ENCODE peak calls at places on chromosome 4, in ten cellular contexts. J, K, M, E, B, Z, F, N, Q and Y are unnamed samples.

GRCh38 chr4:48602763-48603162 is 112.7 kb downstream of the ZAR1 start:
- DNase-seq in M (peak; percentile 31), B (no peak), F (no peak), J (no peak), Q (no peak), E (no peak), N (no peak), Z (no peak), K (no peak), Y (no peak)

GRCh38 chr4:56227301-56227835 is 159.9 kb downstream of the AASDH start:
- DNase-seq in B (no peak), F (no peak), N (no peak), Q (no peak), M (no peak), J (no peak), E (no peak), K (no peak), Z (no peak), Y (no peak)

GRCh38 chr4:148373093-148373492 is 69.1 kb downstream of the NR3C2 start:
- DNase-seq in Q (no peak), K (no peak), N (no peak), M (no peak), F (no peak), B (no peak), Z (no peak), J (no peak), E (no peak), Y (no peak)

GRCh38 chr4:69038582-69038981 is 57.7 kb upstream of the UGT2B7 start:
- DNase-seq in Z (no peak), B (no peak), Q (no peak), E (no peak), J (no peak), M (no peak), N (no peak), F (no peak), K (no peak), Y (no peak)

GRCh38 chr4:188295899-188296298 is 156.7 kb downstream of the TRIML1 start:
- DNase-seq in J (no peak), B (no peak), M (no peak), Z (no peak), E (no peak), Q (no peak), K (no peak), N (no peak), F (no peak), Y (no peak)

GRCh38 chr4:43271946-43272345 is 379.4 kb downstream of the GRXCR1 start:
- DNase-seq in N (no peak), B (no peak), K (no peak), M (no peak), Z (no peak), Q (no peak), E (no peak), J (no peak), F (no peak), Y (no peak)

GRCh38 chr4:83252782-83253405 is 31.7 kb downstream of the COQ2 start:
- DNase-seq in Q (no peak), M (peak; percentile 13), K (peak; percentile 51), J (peak; percentile 72), B (peak; percentile 78), Z (peak; percentile 80), N (peak; percentile 33), E (peak; percentile 81), F (peak; percentile 83), Y (peak; percentile 25)

GRCh38 chr4:123898941-123899666 is 502.5 kb downstream of the SPRY1 start:
- DNase-seq in N (no peak), E (no peak), M (no peak), F (no peak), B (no peak), J (no peak), K (no peak), Q (no peak), Z (no peak), Y (no peak)

GRCh38 chr4:103372002-103372558 is 173.9 kb upstream of the CENPE start:
- DNase-seq in Q (no peak), E (no peak), J (no peak), Z (no peak), N (no peak), K (no peak), B (no peak), M (no peak), F (no peak), Y (no peak)

GRCh38 chr4:172352351-172352750 is 539.1 kb downstream of the GALNTL6 start:
- DNase-seq in F (peak; percentile 1), K (no peak), Q (no peak), E (no peak), J (no peak), N (no peak), M (no peak), B (no peak), Z (no peak), Y (no peak)

GRCh38 chr4:45438047-45438446 is 685.8 kb downstream of the GABRG1 start:
- DNase-seq in Z (no peak), Q (no peak), K (no peak), F (no peak), E (no peak), M (no peak), N (no peak), B (no peak), J (no peak), Y (no peak)

GRCh38 chr4:59553063-59553738 is 1646.9 kb upstream of the ADGRL3 start:
- DNase-seq in E (no peak), F (peak; percentile 29), B (no peak), M (peak; percentile 25), Z (peak; percentile 20), Q (no peak), J (peak; percentile 3), K (no peak), N (no peak), Y (no peak)

GRCh38 chr4:34289489-34289888 is 1954.8 kb downstream of the ARAP2 start:
- DNase-seq in N (no peak), B (no peak), M (no peak), J (no peak), K (no peak), E (no peak), Q (no peak), Z (no peak), F (no peak), Y (no peak)

GRCh38 chr4:7761312-7761711 is 178.3 kb downstream of the AFAP1 start:
- DNase-seq in Z (no peak), N (no peak), K (no peak), B (no peak), M (no peak), F (no peak), E (no peak), J (no peak), Q (no peak), Y (no peak)

GRCh38 chr4:159191989-159192388 is 89.1 kb downstream of the RAPGEF2 start:
- DNase-seq in B (no peak), Q (no peak), N (no peak), J (no peak), Z (no peak), E (no peak), F (peak; percentile 23), K (no peak), M (peak; percentile 83), Y (no peak)

GRCh38 chr4:24932831-24933230 is 20.0 kb upstream of the CCDC149 start:
- DNase-seq in Z (no peak), B (no peak), J (no peak), Q (no peak), F (no peak), K (no peak), N (no peak), E (no peak), M (peak; percentile 76), Y (no peak)

GRCh38 chr4:184099541-184099966 is 118.1 kb downstream of the ENPP6 start:
- DNase-seq in B (peak; percentile 42), Q (no peak), M (no peak), E (no peak), K (no peak), Z (no peak), F (peak; percentile 60), N (no peak), J (no peak), Y (no peak)

GRCh38 chr4:137375111-137375850 is 157.0 kb downstream of the PCDH18 start:
- DNase-seq in E (no peak), Z (no peak), B (no peak), N (no peak), K (no peak), F (no peak), M (no peak), Q (no peak), J (no peak), Y (no peak)

GRCh38 chr4:85717847-85718246 is 242.9 kb downstream of the ARHGAP24 start:
- DNase-seq in M (no peak), E (no peak), B (no peak), K (no peak), N (no peak), F (no peak), J (no peak), Z (no peak), Q (no peak), Y (no peak)

GRCh38 chr4:136935305-136935704 is 597.0 kb downstream of the PCDH18 start:
- DNase-seq in M (no peak), F (no peak), N (no peak), E (no peak), J (no peak), Q (no peak), Z (no peak), K (no peak), B (no peak), Y (no peak)

GRCh38 chr4:52263612-52264011 is 212.5 kb downstream of the SPATA18 start:
- DNase-seq in F (no peak), M (no peak), N (no peak), E (no peak), B (no peak), Q (no peak), J (no peak), K (no peak), Z (no peak), Y (peak; percentile 3)

GRCh38 chr4:2800691-2801596 is 8.1 kb downstream of the SH3BP2 start:
- DNase-seq in F (no peak), Q (peak; percentile 93), Z (peak; percentile 70), E (peak; percentile 66), M (peak; percentile 58), B (no peak), K (peak; percentile 57), N (no peak), J (peak; percentile 82), Y (peak; percentile 84)

GRCh38 chr4:150464523-150464922 is 117.4 kb upstream of the MAB21L2 start:
- DNase-seq in F (no peak), K (no peak), Z (no peak), M (no peak), N (no peak), J (no peak), Q (no peak), B (no peak), E (no peak), Y (no peak)

GRCh38 chr4:51853027-51853682 is 10.2 kb downstream of the DCUN1D4 start:
- DNase-seq in Z (no peak), J (no peak), M (peak; percentile 18), B (no peak), F (peak; percentile 22), E (no peak), N (no peak), Q (no peak), K (no peak), Y (no peak)

GRCh38 chr4:19285146-19285545 is 966.6 kb upstream of the SLIT2 start:
- DNase-seq in B (no peak), E (no peak), N (no peak), M (no peak), F (no peak), Q (no peak), Z (no peak), K (no peak), J (no peak), Y (no peak)

GRCh38 chr4:2497931-2498330 is 29.0 kb downstream of the RNF4 start:
- DNase-seq in E (no peak), F (no peak), J (peak; percentile 76), K (no peak), N (no peak), B (no peak), M (no peak), Q (no peak), Z (no peak), Y (peak; percentile 44)

GRCh38 chr4:119478446-119479179 is 150.0 kb downstream of the PDE5A start:
- DNase-seq in Q (no peak), F (peak; percentile 86), Z (no peak), B (no peak), N (no peak), M (no peak), E (no peak), J (no peak), K (no peak), Y (no peak)

GRCh38 chr4:127145001-127145400 is 487.8 kb upstream of the INTU start:
- DNase-seq in M (no peak), F (peak; percentile 79), K (no peak), N (no peak), B (no peak), Z (no peak), J (no peak), Q (no peak), E (no peak), Y (no peak)